ENCODE peak calls at places on chromosomes 4 and X, in four cellular contexts. Y, N, J and G are unnamed samples.

GRCh38 chr4:3302786-3303444 is 10.1 kb downstream of the RGS12 start:
- DNase-seq in Y (no peak), J (no peak), N (no peak), G (no peak)

GRCh38 chr4:150782921-150783320 is 201.0 kb downstream of the MAB21L2 start:
- DNase-seq in Y (peak; percentile 18), N (no peak), J (no peak), G (no peak)

GRCh38 chrX:41481264-41482109 is 34.3 kb downstream of the NYX start:
- DNase-seq in J (peak; percentile 15), N (no peak), Y (no peak), G (no peak)

GRCh38 chr4:174672276-174672675 is 150.0 kb upstream of the HPGD start:
- DNase-seq in J (no peak), Y (no peak), N (no peak), G (peak; percentile 9)

GRCh38 chr4:114924311-114924710 is 189.1 kb downstream of the NDST4 start:
- DNase-seq in J (no peak), Y (no peak), N (no peak), G (no peak)

GRCh38 chrX:115642895-115643530 is 82.0 kb downstream of the PLS3 start:
- DNase-seq in N (no peak), Y (peak; percentile 21), J (peak; percentile 9), G (peak; percentile 11)

GRCh38 chrX:18964880-18965279 is 19.0 kb downstream of the PHKA2 start:
- DNase-seq in N (no peak), J (no peak), Y (no peak), G (no peak)

GRCh38 chrX:131747173-131747572 is 203.3 kb downstream of the OR13H1 start:
- DNase-seq in N (peak; percentile 74), Y (peak; percentile 73), J (peak; percentile 62), G (no peak)

GRCh38 chr4:168711197-168712120 is 214.6 kb downstream of the PALLD start:
- DNase-seq in J (no peak), Y (peak; percentile 91), N (no peak), G (no peak)

GRCh38 chrX:154002215-154002719 is 17.4 kb downstream of the IRAK1 start:
- DNase-seq in J (no peak), N (no peak), Y (peak; percentile 72), G (peak; percentile 25)

GRCh38 chr4:8393593-8394038 is 46.9 kb downstream of the ACOX3 start:
- DNase-seq in N (peak; percentile 55), J (peak; percentile 52), Y (peak; percentile 99), G (peak; percentile 69)
- TF ChIP-seq CTCF in N (no peak), J (no peak), Y (peak; percentile 8), G (no peak)

DNA sequence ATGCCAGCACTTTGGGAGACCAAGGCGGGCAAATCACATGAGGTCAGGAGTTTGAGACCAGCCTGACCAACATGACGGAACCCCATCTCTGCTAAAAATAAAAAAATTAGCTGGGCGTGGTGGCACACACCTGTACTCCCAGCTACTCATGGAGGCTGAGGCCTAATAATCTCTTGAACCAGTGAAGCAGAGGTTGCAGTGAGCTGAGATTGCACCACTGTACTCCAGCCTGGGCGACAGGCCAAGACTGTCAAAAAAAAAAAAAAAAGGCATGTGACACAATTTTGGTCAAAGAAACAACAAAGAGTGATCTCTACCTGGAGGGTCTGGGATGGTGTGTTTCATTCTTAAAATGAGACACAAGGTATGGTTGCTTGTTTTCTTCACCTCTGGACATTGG is 188.2 kb upstream of the HS3ST1 start:
- DNase-seq in Y (no peak), N (no peak), J (no peak), G (no peak)
- H3K27ac ChIP-seq in Y (no peak overlapping the region), N (no peak overlapping the region), J (no peak overlapping the region), G (peak overlapping the region; percentile 42)

GRCh38 chr4:42404001-42404400 is 6.7 kb downstream of the SHISA3 start:
- DNase-seq in N (no peak), J (peak; percentile 9), Y (no peak), G (no peak)
- TF ChIP-seq CTCF in N (no peak), J (no peak), Y (no peak), G (no peak)

DNA sequence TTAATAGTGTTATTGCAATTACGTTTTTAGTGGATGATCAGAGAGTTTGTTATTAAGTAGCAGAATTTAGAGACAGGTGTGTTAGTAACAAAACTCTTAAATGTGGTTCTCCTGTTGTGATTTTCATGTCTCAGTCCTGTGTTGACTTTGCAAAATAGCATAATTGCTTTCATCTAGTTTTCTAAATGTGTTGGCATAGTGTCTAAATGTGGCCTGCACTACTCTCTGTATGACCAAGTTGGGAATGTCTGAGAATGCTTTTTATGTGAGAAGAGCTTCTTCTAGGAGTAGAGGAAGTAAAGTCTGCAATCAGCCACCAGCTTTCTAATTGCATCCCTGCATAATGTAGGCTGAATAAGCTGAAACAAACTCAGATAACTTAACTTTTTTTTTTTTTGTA is 158.6 kb upstream of the FAT1 start:
- DNase-seq in Y (no peak), N (no peak), J (no peak), G (no peak)
- H3K27ac ChIP-seq in Y (no peak overlapping the region), N (no peak overlapping the region), J (no peak overlapping the region), G (no peak overlapping the region)

GRCh38 chr4:18815779-18816173 is 794.2 kb upstream of the LCORL start:
- DNase-seq in J (no peak), Y (no peak), N (no peak), G (no peak)
- TF ChIP-seq CTCF in J (no peak), Y (no peak), N (no peak), G (no peak)

GRCh38 chr4:183430987-183431347 is 13.5 kb upstream of the CDKN2AIP start:
- DNase-seq in N (no peak), J (no peak), Y (no peak), G (no peak)

GRCh38 chr4:183426507-183426906 is 17.9 kb upstream of the CDKN2AIP start:
- DNase-seq in N (no peak), J (no peak), Y (no peak), G (no peak)

GRCh38 chr4:183429489-183429888 is 14.9 kb upstream of the CDKN2AIP start:
- DNase-seq in N (peak; percentile 13), J (no peak), Y (no peak), G (no peak)

GRCh38 chr4:183431614-183432013 is 12.8 kb upstream of the CDKN2AIP start:
- DNase-seq in Y (no peak), J (no peak), N (peak; percentile 26), G (no peak)

DNA sequence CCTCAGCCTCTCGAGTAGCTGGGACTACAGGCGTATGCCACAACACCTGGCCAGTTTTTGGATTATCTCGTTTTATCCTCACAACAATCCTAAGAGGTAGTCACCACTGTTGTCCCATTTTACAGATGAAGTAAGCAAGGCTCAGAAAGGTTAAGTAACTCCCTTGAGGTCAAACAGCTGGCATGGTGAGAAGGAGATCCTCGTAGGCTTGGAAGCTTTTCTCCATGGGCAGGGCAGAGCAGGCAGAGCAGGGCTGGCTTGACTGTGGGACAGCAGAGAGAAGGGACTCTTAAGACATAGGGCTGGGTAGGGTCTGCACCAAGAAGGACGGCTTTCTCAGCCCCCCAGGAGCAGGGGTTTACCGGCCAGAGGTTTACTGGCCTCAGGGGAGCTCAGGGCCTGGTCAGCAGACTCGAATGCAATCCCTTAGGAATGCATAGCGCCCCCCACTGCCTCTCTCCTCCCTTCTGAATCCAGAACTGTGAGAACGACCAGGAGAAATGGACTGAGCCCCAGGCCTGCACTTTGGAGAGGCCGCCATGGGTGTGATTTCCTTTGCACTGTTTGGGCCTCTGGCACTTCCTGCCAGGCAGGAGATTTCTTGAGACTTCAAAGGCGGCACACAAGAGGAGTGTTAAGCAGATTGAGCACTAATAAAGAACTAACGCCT is 14.0 kb upstream of the CDKN2AIP start:
- DNase-seq in J (no peak), Y (no peak), N (peak; percentile 28), G (no peak)
- H3K27ac ChIP-seq in J (no peak overlapping the region), Y (no peak overlapping the region), N (no peak overlapping the region), G (no peak overlapping the region)